ENCODE peak calls at places on chromosomes 3 and 15, in nine cellular contexts. N is HL-60, D is vagina, Q is endothelial cell of umbilical vein, A is prostate gland, T is Panc1, G is H1, C is GM12878, O is sigmoid colon. U is an unnamed sample.

GRCh38 chr3:106963446-106963845 is 413.8 kb upstream of the CCDC54 start:
- DNase-seq in Q (peak; percentile 55), C (no peak), O (no peak), N (no peak), A (no peak), D (no peak), T (no peak), G (no peak), U (no peak)

GRCh38 chr3:196793224-196793623 is 53.6 kb downstream of the PAK2 start:
- DNase-seq in D (no peak), Q (peak; percentile 92), T (peak; percentile 73), N (no peak), G (no peak), C (no peak), O (no peak), A (peak; percentile 25), U (no peak)

GRCh38 chr15:82789491-82789890 is 16.4 kb downstream of the FSD2 start:
- DNase-seq in D (no peak), A (no peak), G (no peak), T (no peak), Q (no peak), N (no peak), O (no peak), C (no peak), U (no peak)

GRCh38 chr3:101758224-101758623 is 20.8 kb upstream of the NXPE3 start:
- DNase-seq in O (no peak), D (no peak), A (no peak), Q (no peak), N (no peak), C (no peak), T (no peak), G (no peak), U (no peak)

GRCh38 chr15:26561994-26562730 is 210.7 kb downstream of the GABRB3 start:
- DNase-seq in A (no peak), N (no peak), C (no peak), T (no peak), G (no peak), O (no peak), D (no peak), Q (no peak), U (no peak)

GRCh38 chr3:196093271-196094111 is 11.6 kb upstream of the TFRC start:
- DNase-seq in C (no peak), A (no peak), O (no peak), G (no peak), T (no peak), Q (no peak), D (no peak), N (peak; percentile 85), U (no peak)

GRCh38 chr3:71581981-71582611 is 1.4 kb downstream of the FOXP1 start:
- DNase-seq in O (peak; percentile 76), Q (peak; percentile 56), T (no peak), D (no peak), G (peak; percentile 82), C (no peak), N (peak; percentile 57), A (peak; percentile 68), U (peak; percentile 81)

GRCh38 chr3:17979248-17979647 is 236.8 kb upstream of the TBC1D5 start:
- DNase-seq in N (no peak), A (no peak), O (peak; percentile 73), G (no peak), C (no peak), D (no peak), Q (no peak), T (no peak), U (no peak)

GRCh38 chr3:142281474-142281873 is 56.1 kb upstream of the GK5 start:
- DNase-seq in T (no peak), A (no peak), Q (no peak), N (no peak), C (no peak), G (no peak), D (no peak), O (no peak), U (no peak)

GRCh38 chr3:74897006-74897405 is 282.5 kb upstream of the CNTN3 start:
- DNase-seq in T (no peak), N (no peak), D (no peak), G (no peak), C (no peak), A (no peak), Q (no peak), O (no peak), U (no peak)

GRCh38 chr3:69941037-69941436 is 58.5 kb upstream of the SAMMSON start:
- DNase-seq in N (no peak), T (no peak), Q (no peak), C (no peak), G (no peak), O (no peak), A (no peak), D (no peak), U (no peak)

GRCh38 chr3:116135462-116135861 is 309.8 kb downstream of the LSAMP start:
- DNase-seq in C (no peak), A (peak; percentile 7), O (peak; percentile 89), N (no peak), D (no peak), Q (peak; percentile 1), T (no peak), G (no peak), U (no peak)

GRCh38 chr15:55707523-55707922 is 35.4 kb downstream of the PRTG start:
- DNase-seq in O (no peak), N (no peak), Q (no peak), C (no peak), D (no peak), A (no peak), T (no peak), G (no peak), U (no peak)

GRCh38 chr3:52874869-52875588 is 22.3 kb downstream of the STIMATE start:
- DNase-seq in C (no peak), N (no peak), D (no peak), G (no peak), Q (no peak), T (no peak), A (no peak), O (no peak), U (no peak)

DNA sequence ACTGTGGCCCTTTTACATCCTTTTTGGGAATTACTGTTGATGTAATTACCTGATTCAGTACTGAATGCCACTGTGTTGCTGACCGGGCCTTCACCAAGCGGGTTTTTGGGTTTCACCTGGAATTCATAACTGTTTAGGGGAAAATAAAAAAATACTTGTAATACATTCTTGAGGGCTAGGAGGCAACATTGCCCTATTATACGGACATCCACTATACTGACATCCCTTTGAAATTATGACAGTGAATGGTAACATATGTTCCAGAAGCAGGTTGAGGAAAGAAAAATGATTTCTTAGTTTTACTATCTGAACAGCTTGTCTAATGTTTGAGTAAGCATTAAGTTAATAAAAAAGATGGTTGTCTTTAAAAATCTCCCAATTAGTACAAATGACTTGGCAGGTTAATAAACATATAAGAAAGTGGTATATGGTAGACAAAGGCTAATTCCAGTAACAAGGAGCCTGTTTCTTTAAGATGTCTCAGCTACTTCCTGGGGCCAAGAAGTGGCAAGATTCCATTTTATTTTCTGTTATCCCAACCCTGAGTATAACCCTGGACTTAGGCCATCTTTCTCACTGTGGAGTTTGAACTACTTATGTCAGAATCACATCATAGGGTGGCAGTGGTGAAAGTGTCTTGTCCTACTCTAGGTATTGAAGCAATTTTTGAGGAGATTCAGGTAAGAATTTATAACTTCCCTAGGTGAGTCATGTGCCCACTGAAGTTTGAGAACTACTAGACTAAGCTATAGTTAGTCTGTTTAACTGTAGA is 45.5 kb downstream of the TFG start:
- DNase-seq in N (no peak), T (no peak), Q (peak; percentile 7), O (no peak), G (no peak), C (no peak), D (no peak), A (no peak), U (no peak)
- TF ChIP-seq CTCF in N (no peak), T (no peak), Q (no peak), O (no peak), G (no peak), C (no peak), D (no peak), A (no peak), U (no peak)

DNA sequence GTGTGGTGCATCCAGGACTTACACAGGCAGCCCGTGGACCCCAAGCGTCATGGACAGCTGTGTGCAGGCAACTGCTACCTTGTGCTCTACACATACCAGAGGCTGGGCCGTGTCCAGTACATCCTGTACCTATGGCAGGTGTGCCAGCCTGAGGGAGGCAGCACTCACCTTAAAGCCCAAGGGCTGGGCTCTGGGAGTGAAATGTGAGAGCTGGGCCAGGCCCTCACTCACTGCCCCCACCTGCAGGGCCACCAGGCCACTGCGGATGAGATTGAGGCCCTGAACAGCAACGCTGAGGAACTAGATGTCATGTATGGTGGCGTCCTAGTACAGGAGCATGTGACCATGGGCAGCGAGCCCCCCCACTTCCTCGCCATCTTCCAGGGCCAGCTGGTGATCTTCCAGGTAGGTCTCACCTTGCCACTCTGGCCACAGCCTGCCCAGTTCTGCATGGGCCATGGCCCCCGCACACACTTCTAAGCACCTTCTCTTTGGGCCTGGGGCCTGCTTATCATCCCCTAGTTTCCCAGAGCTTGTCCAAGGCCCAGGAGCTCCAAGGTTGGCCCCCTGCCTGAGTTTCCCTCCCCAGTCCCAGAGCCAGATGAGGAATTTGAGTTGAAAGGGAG is 11.0 kb downstream of the VILL start:
- DNase-seq in Q (no peak), A (no peak), N (no peak), T (no peak), O (peak; percentile 63), D (no peak), C (no peak), G (peak; percentile 69), U (peak; percentile 59)
- H3K27ac ChIP-seq in Q (no peak overlapping the region), A (peak overlapping the region; percentile 14), N (no peak overlapping the region), T (no peak overlapping the region), O (no peak overlapping the region), D (no peak overlapping the region), C (no peak overlapping the region), G (no peak overlapping the region), U (no peak overlapping the region)

DNA sequence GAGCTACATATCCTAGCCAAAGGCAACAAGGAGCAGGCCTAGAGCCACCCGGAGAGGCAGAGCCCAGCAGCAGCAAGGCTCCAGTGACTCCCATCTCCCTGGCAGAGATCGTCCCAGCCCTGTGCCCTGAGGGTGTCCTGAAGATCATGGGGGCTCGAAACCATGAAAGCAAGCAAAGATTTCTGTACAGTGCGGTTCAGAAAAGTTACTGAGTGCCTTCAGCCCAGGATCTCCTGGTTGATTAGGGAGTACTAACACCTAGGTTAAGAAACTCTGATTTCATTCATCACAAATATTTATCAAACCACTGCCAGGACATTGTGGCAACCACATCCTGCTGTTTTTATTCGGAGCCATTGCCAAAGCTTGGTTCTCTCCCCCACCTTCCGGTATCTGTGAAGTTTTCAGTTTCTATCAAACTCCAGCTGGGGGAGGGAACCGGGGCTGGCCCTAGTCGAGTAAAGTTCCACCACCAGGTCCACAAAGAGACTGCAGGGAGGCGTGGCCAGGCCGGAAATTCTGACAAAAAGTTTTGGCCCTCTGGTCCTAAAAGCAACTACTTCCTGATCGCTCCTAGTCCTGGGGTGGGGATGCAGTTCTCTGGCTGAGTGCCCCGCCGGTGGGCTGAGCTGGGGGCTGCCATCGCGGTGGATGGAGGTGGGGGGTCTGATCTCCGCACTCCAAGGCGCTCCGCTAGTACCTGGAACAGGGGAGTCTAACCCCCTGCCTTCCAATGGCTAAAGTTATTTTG is 1.2 kb downstream of the RAB43 start:
- DNase-seq in T (peak; percentile 28), C (peak; percentile 89), D (no peak), Q (peak; percentile 87), N (peak; percentile 84), A (peak; percentile 87), G (peak; percentile 83), O (peak; percentile 94), U (peak; percentile 95)
- TF ChIP-seq POLR2AphosphoS5 in T (no peak), C (peak; percentile 89), D (peak; percentile 73), Q (peak; percentile 61), N (peak; percentile 82), A (peak; percentile 90), G (no peak), O (peak; percentile 82), U (peak; percentile 37)

GRCh38 chr15:61364871-61365270 is 135.8 kb upstream of the RORA start:
- DNase-seq in O (no peak), T (no peak), N (no peak), A (no peak), Q (no peak), D (no peak), G (peak; percentile 74), C (no peak), U (no peak)

GRCh38 chr15:61367953-61368352 is 138.9 kb upstream of the RORA start:
- DNase-seq in Q (no peak), T (no peak), N (no peak), D (no peak), G (no peak), C (no peak), O (no peak), A (no peak), U (no peak)
- TF ChIP-seq CTCF in Q (no peak), T (no peak), N (no peak), D (no peak), G (no peak), C (no peak), O (no peak), A (no peak), U (no peak)

U was measured in suprapubic skin.